ENCODE peak calls at places on chromosomes 11 and 22, in nine cellular contexts. One of them, this sample, is unnamed.

GRCh38 chr11:32829680-32830412 is at the start of gene PRRG4:
- DNase-seq in epithelial cell of proximal tubule: no peak
- DNase-seq in suprapubic skin: peak; percentile 68
- DNase-seq in psoas muscle: peak; percentile 44
- DNase-seq in PC-3: peak; percentile 81
- DNase-seq in right cardiac atrium: peak; percentile 89
- DNase-seq in HAP-1: no peak
- DNase-seq in left ventricle myocardium inferior: peak; percentile 55
- DNase-seq in AG09309: no peak
- DNase-seq in this sample: no peak

GRCh38 chr11:12321217-12321937 is 56.0 kb upstream of the PARVA start:
- DNase-seq in epithelial cell of proximal tubule: no peak
- DNase-seq in suprapubic skin: no peak
- DNase-seq in psoas muscle: no peak
- DNase-seq in PC-3: no peak
- DNase-seq in right cardiac atrium: no peak
- DNase-seq in HAP-1: no peak
- DNase-seq in left ventricle myocardium inferior: no peak
- DNase-seq in AG09309: no peak
- DNase-seq in this sample: no peak

GRCh38 chr11:93526058-93526633 is 17.0 kb downstream of the SMCO4 start:
- DNase-seq in epithelial cell of proximal tubule: no peak
- DNase-seq in suprapubic skin: no peak
- DNase-seq in psoas muscle: no peak
- DNase-seq in PC-3: no peak
- DNase-seq in right cardiac atrium: no peak
- DNase-seq in HAP-1: no peak
- DNase-seq in left ventricle myocardium inferior: no peak
- DNase-seq in AG09309: no peak
- DNase-seq in this sample: no peak

GRCh38 chr22:17891427-17892167 is 117.3 kb upstream of the BID start:
- DNase-seq in epithelial cell of proximal tubule: no peak
- DNase-seq in suprapubic skin: no peak
- DNase-seq in psoas muscle: peak; percentile 54
- DNase-seq in PC-3: no peak
- DNase-seq in right cardiac atrium: peak; percentile 80
- DNase-seq in HAP-1: no peak
- DNase-seq in left ventricle myocardium inferior: peak; percentile 71
- DNase-seq in AG09309: no peak
- DNase-seq in this sample: no peak

GRCh38 chr22:47575291-47575690 is 812.8 kb downstream of the TBC1D22A start:
- DNase-seq in epithelial cell of proximal tubule: no peak
- DNase-seq in suprapubic skin: peak; percentile 10
- DNase-seq in psoas muscle: no peak
- DNase-seq in PC-3: no peak
- DNase-seq in right cardiac atrium: no peak
- DNase-seq in HAP-1: no peak
- DNase-seq in left ventricle myocardium inferior: no peak
- DNase-seq in AG09309: no peak
- DNase-seq in this sample: no peak

GRCh38 chr11:71210861-71211260 is 41.5 kb downstream of the SHANK2 start:
- DNase-seq in epithelial cell of proximal tubule: no peak
- DNase-seq in suprapubic skin: peak; percentile 16
- DNase-seq in psoas muscle: no peak
- DNase-seq in PC-3: no peak
- DNase-seq in right cardiac atrium: no peak
- DNase-seq in HAP-1: no peak
- DNase-seq in left ventricle myocardium inferior: no peak
- DNase-seq in AG09309: no peak
- DNase-seq in this sample: no peak

GRCh38 chr11:115267228-115267627 is 237.0 kb downstream of the CADM1 start:
- DNase-seq in epithelial cell of proximal tubule: no peak
- DNase-seq in suprapubic skin: no peak
- DNase-seq in psoas muscle: no peak
- DNase-seq in PC-3: no peak
- DNase-seq in right cardiac atrium: no peak
- DNase-seq in HAP-1: no peak
- DNase-seq in left ventricle myocardium inferior: no peak
- DNase-seq in AG09309: no peak
- DNase-seq in this sample: no peak

GRCh38 chr11:128500488-128500887 is 86.9 kb downstream of the ETS1 start:
- DNase-seq in epithelial cell of proximal tubule: no peak
- DNase-seq in suprapubic skin: no peak
- DNase-seq in psoas muscle: no peak
- DNase-seq in PC-3: no peak
- DNase-seq in right cardiac atrium: no peak
- DNase-seq in HAP-1: peak; percentile 66
- DNase-seq in left ventricle myocardium inferior: no peak
- DNase-seq in AG09309: no peak
- DNase-seq in this sample: no peak

GRCh38 chr11:65945430-65945911 is at the start of gene TSGA10IP:
- DNase-seq in epithelial cell of proximal tubule: no peak
- DNase-seq in suprapubic skin: no peak
- DNase-seq in psoas muscle: no peak
- DNase-seq in PC-3: no peak
- DNase-seq in right cardiac atrium: no peak
- DNase-seq in HAP-1: no peak
- DNase-seq in left ventricle myocardium inferior: no peak
- DNase-seq in AG09309: no peak
- DNase-seq in this sample: no peak

GRCh38 chr11:115552773-115553438 is 48.7 kb upstream of the CADM1 start:
- DNase-seq in epithelial cell of proximal tubule: no peak
- DNase-seq in suprapubic skin: no peak
- DNase-seq in psoas muscle: no peak
- DNase-seq in PC-3: no peak
- DNase-seq in right cardiac atrium: no peak
- DNase-seq in HAP-1: no peak
- DNase-seq in left ventricle myocardium inferior: no peak
- DNase-seq in AG09309: no peak
- DNase-seq in this sample: no peak

GRCh38 chr11:92340839-92341238 is 116.2 kb downstream of the FAT3 start:
- DNase-seq in epithelial cell of proximal tubule: no peak
- DNase-seq in suprapubic skin: no peak
- DNase-seq in psoas muscle: no peak
- DNase-seq in PC-3: peak; percentile 25
- DNase-seq in right cardiac atrium: no peak
- DNase-seq in HAP-1: no peak
- DNase-seq in left ventricle myocardium inferior: no peak
- DNase-seq in AG09309: no peak
- DNase-seq in this sample: no peak

GRCh38 chr11:114080769-114081168 is 21.3 kb downstream of the ZBTB16 start:
- DNase-seq in epithelial cell of proximal tubule: no peak
- DNase-seq in suprapubic skin: no peak
- DNase-seq in psoas muscle: no peak
- DNase-seq in PC-3: no peak
- DNase-seq in right cardiac atrium: no peak
- DNase-seq in HAP-1: no peak
- DNase-seq in left ventricle myocardium inferior: no peak
- DNase-seq in AG09309: no peak
- DNase-seq in this sample: no peak

GRCh38 chr11:34366522-34366921 is 8.7 kb upstream of the ABTB2 start:
- DNase-seq in epithelial cell of proximal tubule: no peak
- DNase-seq in suprapubic skin: no peak
- DNase-seq in psoas muscle: no peak
- DNase-seq in PC-3: peak; percentile 70
- DNase-seq in right cardiac atrium: peak; percentile 26
- DNase-seq in HAP-1: no peak
- DNase-seq in left ventricle myocardium inferior: no peak
- DNase-seq in AG09309: no peak
- DNase-seq in this sample: no peak

GRCh38 chr11:94705419-94705818 is 62.7 kb upstream of the AMOTL1 start:
- DNase-seq in epithelial cell of proximal tubule: no peak
- DNase-seq in suprapubic skin: no peak
- DNase-seq in psoas muscle: no peak
- DNase-seq in PC-3: no peak
- DNase-seq in right cardiac atrium: no peak
- DNase-seq in HAP-1: no peak
- DNase-seq in left ventricle myocardium inferior: no peak
- DNase-seq in AG09309: no peak
- DNase-seq in this sample: no peak

GRCh38 chr22:50656122-50657070 is 16.2 kb upstream of the SHANK3 start:
- DNase-seq in epithelial cell of proximal tubule: peak; percentile 38
- DNase-seq in suprapubic skin: no peak
- DNase-seq in psoas muscle: peak; percentile 37
- DNase-seq in PC-3: peak; percentile 73
- DNase-seq in right cardiac atrium: peak; percentile 70
- DNase-seq in HAP-1: no peak
- DNase-seq in left ventricle myocardium inferior: no peak
- DNase-seq in AG09309: no peak
- DNase-seq in this sample: no peak

GRCh38 chr22:17910561-17911311 is 113.6 kb downstream of the MICAL3 start:
- DNase-seq in epithelial cell of proximal tubule: peak; percentile 87
- DNase-seq in suprapubic skin: peak; percentile 80
- DNase-seq in psoas muscle: peak; percentile 86
- DNase-seq in PC-3: peak; percentile 35
- DNase-seq in right cardiac atrium: peak; percentile 88
- DNase-seq in HAP-1: no peak
- DNase-seq in left ventricle myocardium inferior: peak; percentile 78
- DNase-seq in AG09309: peak; percentile 61
- DNase-seq in this sample: no peak

GRCh38 chr11:130403967-130404366 is 24.4 kb downstream of the ADAMTS8 start:
- DNase-seq in epithelial cell of proximal tubule: no peak
- DNase-seq in suprapubic skin: no peak
- DNase-seq in psoas muscle: no peak
- DNase-seq in PC-3: no peak
- DNase-seq in right cardiac atrium: no peak
- DNase-seq in HAP-1: no peak
- DNase-seq in left ventricle myocardium inferior: no peak
- DNase-seq in AG09309: no peak
- DNase-seq in this sample: no peak

GRCh38 chr11:2776351-2777061 is 76.7 kb upstream of the KCNQ1OT1 start:
- DNase-seq in epithelial cell of proximal tubule: no peak
- DNase-seq in suprapubic skin: peak; percentile 58
- DNase-seq in psoas muscle: peak; percentile 11
- DNase-seq in PC-3: no peak
- DNase-seq in right cardiac atrium: no peak
- DNase-seq in HAP-1: no peak
- DNase-seq in left ventricle myocardium inferior: no peak
- DNase-seq in AG09309: no peak
- DNase-seq in this sample: no peak

GRCh38 chr11:112106070-112106469 is 19.4 kb downstream of the SDHD start:
- DNase-seq in epithelial cell of proximal tubule: no peak
- DNase-seq in suprapubic skin: no peak
- DNase-seq in psoas muscle: no peak
- DNase-seq in PC-3: peak; percentile 73
- DNase-seq in right cardiac atrium: no peak
- DNase-seq in HAP-1: no peak
- DNase-seq in left ventricle myocardium inferior: no peak
- DNase-seq in AG09309: no peak
- DNase-seq in this sample: no peak

GRCh38 chr11:101323997-101324396 is 194.4 kb upstream of the PGR start:
- DNase-seq in epithelial cell of proximal tubule: no peak
- DNase-seq in suprapubic skin: no peak
- DNase-seq in psoas muscle: no peak
- DNase-seq in PC-3: no peak
- DNase-seq in right cardiac atrium: no peak
- DNase-seq in HAP-1: no peak
- DNase-seq in left ventricle myocardium inferior: no peak
- DNase-seq in AG09309: no peak
- DNase-seq in this sample: no peak

GRCh38 chr11:6498544-6498943 is 1.5 kb downstream of the DNHD1 start:
- DNase-seq in epithelial cell of proximal tubule: no peak
- DNase-seq in suprapubic skin: no peak
- DNase-seq in psoas muscle: no peak
- DNase-seq in PC-3: no peak
- DNase-seq in right cardiac atrium: peak; percentile 51
- DNase-seq in HAP-1: no peak
- DNase-seq in left ventricle myocardium inferior: no peak
- DNase-seq in AG09309: no peak
- DNase-seq in this sample: no peak

GRCh38 chr11:6502382-6502781 is 5.3 kb downstream of the DNHD1 start:
- DNase-seq in epithelial cell of proximal tubule: no peak
- DNase-seq in suprapubic skin: no peak
- DNase-seq in psoas muscle: no peak
- DNase-seq in PC-3: no peak
- DNase-seq in right cardiac atrium: no peak
- DNase-seq in HAP-1: no peak
- DNase-seq in left ventricle myocardium inferior: no peak
- DNase-seq in AG09309: no peak
- DNase-seq in this sample: no peak

GRCh38 chr11:6497069-6497839 is at the start of gene DNHD1:
- DNase-seq in epithelial cell of proximal tubule: no peak
- DNase-seq in suprapubic skin: no peak
- DNase-seq in psoas muscle: no peak
- DNase-seq in PC-3: no peak
- DNase-seq in right cardiac atrium: peak; percentile 75
- DNase-seq in HAP-1: no peak
- DNase-seq in left ventricle myocardium inferior: no peak
- DNase-seq in AG09309: no peak
- DNase-seq in this sample: no peak

GRCh38 chr11:6498121-6498520 is 1.0 kb downstream of the DNHD1 start:
- DNase-seq in epithelial cell of proximal tubule: no peak
- DNase-seq in suprapubic skin: no peak
- DNase-seq in psoas muscle: no peak
- DNase-seq in PC-3: no peak
- DNase-seq in right cardiac atrium: peak; percentile 82
- DNase-seq in HAP-1: no peak
- DNase-seq in left ventricle myocardium inferior: no peak
- DNase-seq in AG09309: peak; percentile 51
- DNase-seq in this sample: no peak
- H3K4me3 ChIP-seq in epithelial cell of proximal tubule: no peak overlapping the region
- H3K4me3 ChIP-seq in suprapubic skin: no peak overlapping the region
- H3K4me3 ChIP-seq in psoas muscle: no peak overlapping the region
- H3K4me3 ChIP-seq in PC-3: no peak overlapping the region
- H3K4me3 ChIP-seq in right cardiac atrium: no peak overlapping the region
- H3K4me3 ChIP-seq in HAP-1: no peak overlapping the region
- H3K4me3 ChIP-seq in left ventricle myocardium inferior: no peak overlapping the region
- H3K4me3 ChIP-seq in AG09309: no peak overlapping the region
- H3K4me3 ChIP-seq in this sample: no peak overlapping the region

GRCh38 chr11:43944761-43945311 is 2.4 kb downstream of the C11orf96 start:
- DNase-seq in epithelial cell of proximal tubule: no peak
- DNase-seq in suprapubic skin: peak; percentile 76
- DNase-seq in psoas muscle: peak; percentile 77
- DNase-seq in PC-3: peak; percentile 61
- DNase-seq in right cardiac atrium: peak; percentile 89
- DNase-seq in HAP-1: no peak
- DNase-seq in left ventricle myocardium inferior: peak; percentile 79
- DNase-seq in AG09309: no peak
- DNase-seq in this sample: no peak
- H3K4me3 ChIP-seq in epithelial cell of proximal tubule: no peak overlapping the region
- H3K4me3 ChIP-seq in suprapubic skin: peak overlapping the region; percentile 72
- H3K4me3 ChIP-seq in psoas muscle: peak overlapping the region; percentile 83
- H3K4me3 ChIP-seq in PC-3: peak overlapping the region; percentile 62
- H3K4me3 ChIP-seq in right cardiac atrium: peak overlapping the region; percentile 73
- H3K4me3 ChIP-seq in HAP-1: no peak overlapping the region
- H3K4me3 ChIP-seq in left ventricle myocardium inferior: peak overlapping the region; percentile 83
- H3K4me3 ChIP-seq in AG09309: no peak overlapping the region
- H3K4me3 ChIP-seq in this sample: peak overlapping the region; percentile 50

GRCh38 chr11:22830082-22830414 is 447 bp upstream of the SVIP start:
- DNase-seq in epithelial cell of proximal tubule: no peak
- DNase-seq in suprapubic skin: no peak
- DNase-seq in psoas muscle: no peak
- DNase-seq in PC-3: no peak
- DNase-seq in right cardiac atrium: no peak
- DNase-seq in HAP-1: no peak
- DNase-seq in left ventricle myocardium inferior: no peak
- DNase-seq in AG09309: no peak
- DNase-seq in this sample: no peak
- H3K4me3 ChIP-seq in epithelial cell of proximal tubule: peak overlapping the region; percentile 42
- H3K4me3 ChIP-seq in suprapubic skin: peak overlapping the region; percentile 73
- H3K4me3 ChIP-seq in psoas muscle: peak overlapping the region; percentile 94
- H3K4me3 ChIP-seq in PC-3: peak overlapping the region; percentile 31
- H3K4me3 ChIP-seq in right cardiac atrium: peak overlapping the region; percentile 72
- H3K4me3 ChIP-seq in HAP-1: no peak overlapping the region
- H3K4me3 ChIP-seq in left ventricle myocardium inferior: peak overlapping the region; percentile 90
- H3K4me3 ChIP-seq in AG09309: peak overlapping the region; percentile 67
- H3K4me3 ChIP-seq in this sample: peak overlapping the region; percentile 96

GRCh38 chr11:119316017-119316728 is 757 bp downstream of the MCAM start:
- DNase-seq in epithelial cell of proximal tubule: no peak
- DNase-seq in suprapubic skin: peak; percentile 67
- DNase-seq in psoas muscle: peak; percentile 59
- DNase-seq in PC-3: peak; percentile 67
- DNase-seq in right cardiac atrium: peak; percentile 86
- DNase-seq in HAP-1: no peak
- DNase-seq in left ventricle myocardium inferior: peak; percentile 64
- DNase-seq in AG09309: no peak
- DNase-seq in this sample: no peak
- H3K4me3 ChIP-seq in epithelial cell of proximal tubule: peak overlapping the region; percentile 76
- H3K4me3 ChIP-seq in suprapubic skin: peak overlapping the region; percentile 53
- H3K4me3 ChIP-seq in psoas muscle: peak overlapping the region; percentile 77
- H3K4me3 ChIP-seq in PC-3: peak overlapping the region; percentile 92
- H3K4me3 ChIP-seq in right cardiac atrium: peak overlapping the region; percentile 80
- H3K4me3 ChIP-seq in HAP-1: peak overlapping the region; percentile 69
- H3K4me3 ChIP-seq in left ventricle myocardium inferior: peak overlapping the region; percentile 79
- H3K4me3 ChIP-seq in AG09309: peak overlapping the region; percentile 40
- H3K4me3 ChIP-seq in this sample: peak overlapping the region; percentile 56